ENCODE peak calls at places on chromosomes 13 and 19, in ten cellular contexts. J, L, H, N, Z, Y, R, G, X and O are unnamed samples.

GRCh38 chr13:99990045-99990977 is 8.7 kb downstream of the ZIC2 start:
- DNase-seq in L (no peak), Z (no peak), J (no peak), G (no peak), X (peak), R (no peak), H (no peak), Y (no peak), N (no peak), O (no peak)

GRCh38 chr19:34364462-34364829 is 550 bp upstream of the GPI start:
- DNase-seq in J (no peak), X (no peak), Z (no peak), G (no peak), R (no peak), N (no peak), Y (no peak), L (no peak), H (no peak), O (no peak)

GRCh38 chr13:23552661-23553060 is 17.6 kb upstream of the TNFRSF19 start:
- DNase-seq in R (no peak), Z (no peak), Y (no peak), L (no peak), H (no peak), N (no peak), J (no peak), X (no peak), G (no peak), O (no peak)

GRCh38 chr13:113907637-113908617 is 44.1 kb upstream of the GAS6 start:
- DNase-seq in L (no peak), N (no peak), J (peak), H (no peak), R (no peak), G (peak), Z (no peak), Y (no peak), X (no peak), O (peak)

GRCh38 chr13:20064128-20064527 is 96.7 kb downstream of the GJA3 start:
- DNase-seq in L (no peak), J (peak), H (no peak), Y (no peak), G (no peak), R (no peak), N (no peak), X (no peak), Z (no peak), O (no peak)

GRCh38 chr19:51712461-51713081 is 11.2 kb downstream of the HAS1 start:
- DNase-seq in N (no peak), R (no peak), J (peak), G (no peak), H (no peak), X (no peak), Z (no peak), L (no peak), Y (no peak), O (no peak)

GRCh38 chr19:31543456-31543855 is 194.2 kb upstream of the TSHZ3 start:
- DNase-seq in L (no peak), H (no peak), Z (no peak), N (no peak), G (no peak), J (no peak), R (no peak), X (no peak), Y (no peak), O (no peak)

GRCh38 chr13:76884571-76885202 is 1.5 kb downstream of the KCTD12 start:
- DNase-seq in L (peak), R (no peak), G (no peak), Z (no peak), N (no peak), H (no peak), J (peak), X (no peak), Y (no peak), O (no peak)

GRCh38 chr19:27775395-27775794 is 1437.6 kb downstream of the UQCRFS1 start:
- DNase-seq in R (no peak), N (no peak), Y (no peak), J (no peak), H (no peak), Z (no peak), X (no peak), G (no peak), L (no peak), O (no peak)

GRCh38 chr13:66219493-66219892 is 1010.6 kb downstream of the PCDH9 start:
- DNase-seq in L (no peak), Y (no peak), N (no peak), G (no peak), H (no peak), X (no peak), Z (no peak), J (no peak), R (no peak), O (no peak)

GRCh38 chr19:6033744-6034264 is 55.9 kb upstream of the RANBP3 start:
- DNase-seq in J (no peak), L (no peak), N (no peak), G (no peak), Z (no peak), X (no peak), Y (no peak), H (no peak), R (no peak), O (no peak)

GRCh38 chr13:30143671-30144400 is 163.5 kb downstream of the KATNAL1 start:
- DNase-seq in L (no peak), Y (no peak), X (no peak), J (peak), R (no peak), N (no peak), G (no peak), Z (no peak), H (peak), O (no peak)

GRCh38 chr19:47158367-47158791 is 27.7 kb downstream of the SAE1 start:
- DNase-seq in R (no peak), J (no peak), G (no peak), H (no peak), Y (no peak), Z (no peak), N (no peak), L (no peak), X (no peak), O (no peak)

GRCh38 chr13:28718186-28718537 is 608 bp downstream of the SLC46A3 start:
- DNase-seq in G (no peak), X (no peak), N (no peak), H (no peak), L (no peak), J (peak), R (no peak), Z (no peak), Y (no peak), O (no peak)

GRCh38 chr19:51091895-51092873 is 9.5 kb upstream of the KLK14 start:
- DNase-seq in N (no peak), R (no peak), J (peak), L (no peak), Z (no peak), Y (no peak), H (no peak), G (no peak), X (peak), O (no peak)

GRCh38 chr13:76350399-76350798 is 535.8 kb downstream of the KCTD12 start:
- DNase-seq in X (no peak), G (no peak), L (no peak), J (no peak), R (no peak), Z (no peak), Y (no peak), N (no peak), H (no peak), O (no peak)

GRCh38 chr19:4985551-4985991 is 16.7 kb downstream of the KDM4B start:
- DNase-seq in L (no peak), X (peak), R (no peak), H (no peak), Z (no peak), G (no peak), Y (no peak), J (no peak), N (no peak), O (no peak)

GRCh38 chr19:30085394-30085793 is 143.4 kb downstream of the URI1 start:
- DNase-seq in R (no peak), L (no peak), X (peak), Z (no peak), J (no peak), N (no peak), Y (peak), G (no peak), H (no peak), O (no peak)

GRCh38 chr19:35540356-35540927 is 5.0 kb upstream of the TMEM147 start:
- DNase-seq in X (no peak), N (no peak), Y (no peak), R (no peak), J (no peak), H (no peak), L (no peak), Z (no peak), G (no peak), O (no peak)

GRCh38 chr13:111177803-111178389 is 62.8 kb downstream of the ARHGEF7 start:
- DNase-seq in Y (no peak), J (peak), R (no peak), H (peak), Z (no peak), X (no peak), G (no peak), N (no peak), L (no peak), O (no peak)

GRCh38 chr13:107202371-107203023 is 634.6 kb upstream of the ARGLU1 start:
- DNase-seq in H (no peak), J (no peak), Y (no peak), G (no peak), L (peak), N (no peak), Z (no peak), R (no peak), X (no peak), O (no peak)

GRCh38 chr19:27777726-27778125 is 1435.2 kb downstream of the UQCRFS1 start:
- DNase-seq in R (no peak), X (no peak), Y (no peak), H (no peak), Z (no peak), J (no peak), N (no peak), G (no peak), L (no peak), O (no peak)

GRCh38 chr19:4362871-4363545 is 19.6 kb downstream of the MPND start:
- DNase-seq in X (no peak), L (no peak), Y (no peak), H (no peak), Z (no peak), R (no peak), N (no peak), J (no peak), G (no peak), O (no peak)

GRCh38 chr19:29092712-29093552 is 120.0 kb downstream of the UQCRFS1 start:
- DNase-seq in Z (no peak), N (no peak), Y (no peak), H (no peak), X (no peak), G (no peak), R (no peak), L (peak), J (no peak), O (no peak)

GRCh38 chr19:33703821-33704220 is 82.1 kb downstream of the CHST8 start:
- DNase-seq in L (no peak), R (no peak), G (no peak), Y (no peak), H (no peak), Z (no peak), N (no peak), X (peak), J (no peak), O (no peak)

GRCh38 chr13:31168166-31168565 is 6.5 kb upstream of the HSPH1 start:
- DNase-seq in H (no peak), J (no peak), L (no peak), X (no peak), N (no peak), G (no peak), Y (no peak), Z (no peak), R (no peak), O (no peak)

GRCh38 chr19:29001922-29002247 is 211.1 kb downstream of the UQCRFS1 start:
- DNase-seq in G (no peak), H (no peak), N (no peak), R (no peak), L (no peak), Z (no peak), Y (no peak), J (peak), X (no peak), O (no peak)

GRCh38 chr19:14450168-14450874 is 17.2 kb downstream of the PKN1 start:
- DNase-seq in J (peak), Z (no peak), X (peak), L (no peak), G (no peak), Y (peak), R (no peak), H (no peak), N (no peak), O (no peak)

GRCh38 chr19:39038098-39038497 is 5.7 kb upstream of the FBXO27 start:
- DNase-seq in L (no peak), R (peak), Y (no peak), G (no peak), H (no peak), X (no peak), Z (no peak), J (peak), N (no peak), O (no peak)

GRCh38 chr19:17114414-17114831 is 38.8 kb downstream of the MYO9B start:
- DNase-seq in J (no peak), N (no peak), Y (no peak), L (no peak), Z (no peak), G (no peak), R (no peak), X (no peak), H (no peak), O (no peak)

GRCh38 chr19:18436651-18437478 is 1.1 kb downstream of the ISYNA1 start:
- DNase-seq in G (peak), Y (peak), X (peak), L (peak), J (peak), H (no peak), N (peak), R (no peak), Z (no peak), O (no peak)

GRCh38 chr13:107866007-107866665 is 349.2 kb downstream of the LIG4 start:
- DNase-seq in Z (peak), Y (no peak), X (no peak), H (no peak), L (no peak), R (no peak), G (peak), N (no peak), J (peak), O (no peak)

GRCh38 chr19:44847144-44848035 is 1.3 kb downstream of the NECTIN2 start:
- DNase-seq in X (peak), R (peak), G (no peak), L (peak), Z (no peak), N (no peak), Y (no peak), J (peak), H (peak), O (no peak)

GRCh38 chr13:112342841-112343361 is 33.3 kb upstream of the SPACA7 start:
- DNase-seq in R (no peak), L (no peak), Z (no peak), X (no peak), N (no peak), J (no peak), G (no peak), H (no peak), Y (no peak), O (no peak)

GRCh38 chr13:31431722-31432137 is 232.0 kb downstream of the B3GLCT start:
- DNase-seq in G (peak), J (peak), X (no peak), Y (peak), L (peak), Z (no peak), H (no peak), R (peak), N (peak), O (peak)

GRCh38 chr19:16678498-16678897 is 17.6 kb downstream of the TMEM38A start:
- DNase-seq in Y (no peak), X (no peak), J (peak), Z (no peak), H (no peak), N (no peak), R (no peak), G (no peak), L (no peak), O (no peak)

GRCh38 chr13:102710261-102710679 is 15.4 kb upstream of the METTL21C start:
- DNase-seq in H (no peak), Z (no peak), N (no peak), X (no peak), Y (no peak), J (peak), G (no peak), R (peak), L (no peak), O (no peak)

GRCh38 chr13:99331881-99332293 is 24.7 kb upstream of the GPR183 start:
- DNase-seq in R (no peak), H (no peak), Y (peak), G (no peak), Z (no peak), L (no peak), N (no peak), X (no peak), J (no peak), O (no peak)

GRCh38 chr13:30142502-30143211 is 164.7 kb downstream of the KATNAL1 start:
- DNase-seq in Y (no peak), L (peak), G (no peak), R (peak), N (no peak), Z (no peak), H (peak), X (no peak), J (peak), O (peak)

GRCh38 chr13:39474600-39474999 is 128.4 kb downstream of the LHFPL6 start:
- DNase-seq in G (no peak), L (no peak), Z (no peak), R (no peak), X (no peak), N (no peak), J (no peak), H (no peak), Y (no peak), O (no peak)